ENCODE peak calls at places on chromosomes 11 and 22, in five cellular contexts. R, I, L, G and N are unnamed samples.

GRCh38 chr11:60854847-60855725 is 664 bp downstream of the PTGDR2 start:
- DNase-seq in R (no peak), L (no peak), G (no peak), I (no peak), N (no peak)

GRCh38 chr11:92211576-92212167 is 12.9 kb upstream of the FAT3 start:
- DNase-seq in L (no peak), I (no peak), G (peak), R (no peak), N (no peak)

GRCh38 chr11:93537022-93537421 is 6.2 kb downstream of the SMCO4 start:
- DNase-seq in I (no peak), R (no peak), G (no peak), L (no peak), N (no peak)

GRCh38 chr11:61067782-61068181 is 34.5 kb upstream of the CD5 start:
- DNase-seq in I (peak), R (no peak), L (no peak), G (no peak), N (no peak)

GRCh38 chr22:27990879-27991278 is 71.8 kb upstream of the PITPNB start:
- DNase-seq in L (no peak), R (no peak), I (no peak), G (peak), N (no peak)

GRCh38 chr11:7030836-7031235 is 10.6 kb downstream of the NLRP14 start:
- DNase-seq in L (no peak), R (no peak), G (no peak), I (no peak), N (no peak)

GRCh38 chr22:37604875-37605274 is 3.8 kb upstream of the GGA1 start:
- DNase-seq in R (no peak), G (no peak), I (no peak), L (no peak), N (no peak)

GRCh38 chr11:114059278-114059983 is at the start of gene ZBTB16:
- DNase-seq in I (peak), L (peak), R (no peak), G (no peak), N (no peak)

GRCh38 chr11:109783842-109784241 is 309.4 kb upstream of the ZC3H12C start:
- DNase-seq in R (no peak), G (no peak), I (no peak), L (no peak), N (no peak)

GRCh38 chr11:73326929-73327811 is 19.1 kb downstream of the ARHGEF17 start:
- DNase-seq in R (peak), I (no peak), L (no peak), G (no peak), N (no peak)

GRCh38 chr11:1876361-1877063 is 15.2 kb downstream of the PRR33 start:
- DNase-seq in L (peak), G (peak), I (no peak), R (peak), N (peak)

GRCh38 chr11:69892986-69893555 is 73.9 kb upstream of the FGF3 start:
- DNase-seq in I (no peak), R (no peak), G (peak), L (no peak), N (no peak)

GRCh38 chr11:110366234-110366633 is 63.5 kb upstream of the FDX1 start:
- DNase-seq in I (no peak), G (peak), L (peak), R (no peak), N (peak)

GRCh38 chr11:17552392-17553248 is 5.6 kb downstream of the OTOG start:
- DNase-seq in G (no peak), R (no peak), L (no peak), I (no peak), N (no peak)

GRCh38 chr11:2534131-2534956 is 89.5 kb downstream of the KCNQ1 start:
- DNase-seq in I (no peak), G (peak), L (no peak), R (peak), N (peak)

GRCh38 chr11:19525276-19525675 is 187.4 kb upstream of the NAV2 start:
- DNase-seq in G (no peak), L (no peak), R (no peak), I (no peak), N (no peak)

GRCh38 chr11:44944181-44944852 is 6.4 kb downstream of the TP53I11 start:
- DNase-seq in I (no peak), L (no peak), R (no peak), G (no peak), N (no peak)

GRCh38 chr11:46597609-46598219 is 3.9 kb upstream of the AMBRA1 start:
- DNase-seq in L (no peak), R (no peak), I (no peak), G (no peak), N (no peak)

GRCh38 chr22:27483095-27483798 is 318.3 kb downstream of the MN1 start:
- DNase-seq in L (no peak), R (no peak), G (no peak), I (no peak), N (no peak)

GRCh38 chr11:47587733-47588326 is 1.4 kb downstream of the FAM180B start:
- DNase-seq in G (no peak), I (no peak), L (no peak), R (no peak), N (no peak)

GRCh38 chr11:18393581-18394299 is 623 bp upstream of the LDHA start:
- DNase-seq in G (no peak), I (no peak), L (no peak), R (no peak), N (no peak)

GRCh38 chr11:1100417-1101245 is 26.0 kb downstream of the MUC2 start:
- DNase-seq in L (no peak), R (no peak), I (no peak), G (no peak), N (no peak)

GRCh38 chr11:34192481-34193401 is 87.3 kb downstream of the NAT10 start:
- DNase-seq in G (peak), L (no peak), I (no peak), R (peak), N (peak)

GRCh38 chr22:28917747-28918543 is 34.6 kb downstream of the ZNRF3 start:
- DNase-seq in I (no peak), L (peak), R (no peak), G (no peak), N (peak)

GRCh38 chr11:39745401-39745800 is 1714.1 kb downstream of the LRRC4C start:
- DNase-seq in L (no peak), R (peak), I (no peak), G (no peak), N (no peak)

GRCh38 chr11:14578551-14578956 is 58.4 kb upstream of the PSMA1 start:
- DNase-seq in G (peak), I (no peak), L (peak), R (peak), N (peak)

GRCh38 chr11:120780239-120780638 is 243.7 kb upstream of the TBCEL start:
- DNase-seq in R (no peak), I (no peak), L (no peak), G (no peak), N (no peak)

GRCh38 chr11:111977141-111978027 is 40.2 kb downstream of the DIXDC1 start:
- DNase-seq in I (peak), L (peak), G (peak), R (no peak), N (no peak)

GRCh38 chr22:20191803-20192202 is 40.9 kb upstream of the CCDC188 start:
- DNase-seq in L (no peak), G (no peak), R (no peak), I (no peak), N (no peak)

GRCh38 chr11:94312339-94312738 is 8.0 kb downstream of the IZUMO1R start:
- DNase-seq in R (no peak), I (no peak), G (no peak), L (no peak), N (no peak)

GRCh38 chr11:58028687-58029411 is 1.9 kb upstream of the OR6Q1 start:
- DNase-seq in G (no peak), I (no peak), R (no peak), L (no peak), N (no peak)

GRCh38 chr22:34055525-34056200 is 135.4 kb upstream of the LARGE1 start:
- DNase-seq in R (peak), I (no peak), G (no peak), L (no peak), N (no peak)

GRCh38 chr11:71201936-71202597 is 50.3 kb downstream of the SHANK2 start:
- DNase-seq in L (no peak), R (no peak), G (no peak), I (no peak), N (no peak)

GRCh38 chr11:9859491-9860305 is 195.8 kb downstream of the SWAP70 start:
- DNase-seq in R (no peak), L (no peak), G (no peak), I (no peak), N (no peak)

GRCh38 chr22:48242461-48242864 is 1480.0 kb downstream of the TBC1D22A start:
- DNase-seq in I (no peak), G (no peak), L (no peak), R (no peak), N (no peak)

GRCh38 chr11:271316-271715 is 6.9 kb upstream of the NLRP6 start:
- DNase-seq in L (no peak), R (no peak), G (no peak), I (no peak), N (no peak)

GRCh38 chr22:32531228-32531627 is 56.6 kb downstream of the FBXO7 start:
- DNase-seq in R (no peak), I (no peak), G (no peak), L (no peak), N (no peak)

GRCh38 chr11:92888701-92889100 is 80.8 kb upstream of the MTNR1B start:
- DNase-seq in I (no peak), G (no peak), R (no peak), L (no peak), N (no peak)